ENCODE peak calls at places on chromosomes 2 and 18, in five cellular contexts. One of them, this sample, is unnamed.

GRCh38 chr2:168212866-168213265 is 34.5 kb downstream of the STK39 start:
- DNase-seq in WERI-Rb-1: no peak
- DNase-seq in RKO: peak
- DNase-seq in posterior cingulate gyrus: no peak
- DNase-seq in NCI-H1694: no peak
- DNase-seq in this sample: no peak

GRCh38 chr2:163592954-163593622 is 142.7 kb downstream of the FIGN start:
- DNase-seq in NCI-H1694: no peak
- DNase-seq in RKO: no peak
- DNase-seq in posterior cingulate gyrus: no peak
- DNase-seq in WERI-Rb-1: no peak
- DNase-seq in this sample: no peak

GRCh38 chr2:120869659-120870466 is 134.2 kb downstream of the GLI2 start:
- DNase-seq in WERI-Rb-1: no peak
- DNase-seq in posterior cingulate gyrus: peak
- DNase-seq in RKO: no peak
- DNase-seq in NCI-H1694: no peak
- DNase-seq in this sample: no peak

GRCh38 chr2:143758629-143759330 is 629.6 kb downstream of the ARHGAP15 start:
- DNase-seq in RKO: no peak
- DNase-seq in posterior cingulate gyrus: no peak
- DNase-seq in WERI-Rb-1: no peak
- DNase-seq in NCI-H1694: no peak
- DNase-seq in this sample: no peak

GRCh38 chr18:62663731-62664336 is 51.5 kb upstream of the PHLPP1 start:
- DNase-seq in posterior cingulate gyrus: no peak
- DNase-seq in WERI-Rb-1: no peak
- DNase-seq in RKO: no peak
- DNase-seq in NCI-H1694: no peak
- DNase-seq in this sample: no peak

GRCh38 chr2:26978061-26978596 is 7.7 kb downstream of the MAPRE3 start:
- DNase-seq in RKO: no peak
- DNase-seq in posterior cingulate gyrus: no peak
- DNase-seq in WERI-Rb-1: no peak
- DNase-seq in NCI-H1694: no peak
- DNase-seq in this sample: no peak

GRCh38 chr2:227862227-227862740 is 9.1 kb upstream of the DAW1 start:
- DNase-seq in posterior cingulate gyrus: no peak
- DNase-seq in RKO: peak
- DNase-seq in NCI-H1694: peak
- DNase-seq in WERI-Rb-1: no peak
- DNase-seq in this sample: peak

GRCh38 chr2:11866358-11867335 is 120.2 kb downstream of the LPIN1 start:
- DNase-seq in WERI-Rb-1: no peak
- DNase-seq in posterior cingulate gyrus: no peak
- DNase-seq in RKO: no peak
- DNase-seq in NCI-H1694: no peak
- DNase-seq in this sample: no peak

GRCh38 chr2:238801791-238802190 is 46.1 kb upstream of the TWIST2 start:
- DNase-seq in posterior cingulate gyrus: no peak
- DNase-seq in WERI-Rb-1: no peak
- DNase-seq in RKO: no peak
- DNase-seq in NCI-H1694: no peak
- DNase-seq in this sample: no peak

GRCh38 chr2:145114726-145115125 is 594.8 kb upstream of the ZEB2 start:
- DNase-seq in WERI-Rb-1: no peak
- DNase-seq in RKO: no peak
- DNase-seq in NCI-H1694: no peak
- DNase-seq in posterior cingulate gyrus: no peak
- DNase-seq in this sample: no peak

GRCh38 chr2:145759228-145759940 is 1239.5 kb upstream of the ZEB2 start:
- DNase-seq in posterior cingulate gyrus: no peak
- DNase-seq in NCI-H1694: no peak
- DNase-seq in WERI-Rb-1: no peak
- DNase-seq in RKO: no peak
- DNase-seq in this sample: no peak

GRCh38 chr2:206079699-206080465 is 6.1 kb downstream of the INO80D start:
- DNase-seq in NCI-H1694: no peak
- DNase-seq in WERI-Rb-1: no peak
- DNase-seq in RKO: no peak
- DNase-seq in posterior cingulate gyrus: no peak
- DNase-seq in this sample: no peak

GRCh38 chr2:64876137-64876647 is 113.0 kb upstream of the SLC1A4 start:
- DNase-seq in posterior cingulate gyrus: peak
- DNase-seq in NCI-H1694: peak
- DNase-seq in WERI-Rb-1: peak
- DNase-seq in RKO: no peak
- DNase-seq in this sample: peak

GRCh38 chr2:45909677-45910191 is 258.3 kb downstream of the PRKCE start:
- DNase-seq in RKO: no peak
- DNase-seq in NCI-H1694: no peak
- DNase-seq in posterior cingulate gyrus: no peak
- DNase-seq in WERI-Rb-1: no peak
- DNase-seq in this sample: no peak

GRCh38 chr2:207875473-207876212 is 105.9 kb upstream of the FZD5 start:
- DNase-seq in posterior cingulate gyrus: no peak
- DNase-seq in WERI-Rb-1: no peak
- DNase-seq in RKO: no peak
- DNase-seq in NCI-H1694: no peak
- DNase-seq in this sample: no peak

GRCh38 chr2:241363316-241363879 is 7.3 kb downstream of the FARP2 start:
- DNase-seq in WERI-Rb-1: no peak
- DNase-seq in posterior cingulate gyrus: no peak
- DNase-seq in RKO: no peak
- DNase-seq in NCI-H1694: no peak
- DNase-seq in this sample: no peak

GRCh38 chr18:67282796-67283195 is 233.7 kb downstream of the DSEL start:
- DNase-seq in WERI-Rb-1: no peak
- DNase-seq in RKO: no peak
- DNase-seq in NCI-H1694: no peak
- DNase-seq in posterior cingulate gyrus: no peak
- DNase-seq in this sample: no peak

GRCh38 chr2:230660294-230661060 is 52.2 kb upstream of the CAB39 start:
- DNase-seq in posterior cingulate gyrus: no peak
- DNase-seq in NCI-H1694: no peak
- DNase-seq in WERI-Rb-1: no peak
- DNase-seq in RKO: no peak
- DNase-seq in this sample: no peak

GRCh38 chr18:8695932-8696510 is 9.3 kb upstream of the MTCL1 start:
- DNase-seq in posterior cingulate gyrus: no peak
- DNase-seq in RKO: no peak
- DNase-seq in NCI-H1694: no peak
- DNase-seq in WERI-Rb-1: no peak
- DNase-seq in this sample: no peak

GRCh38 chr2:78056976-78057375 is 534.8 kb upstream of the LRRTM4 start:
- DNase-seq in RKO: no peak
- DNase-seq in posterior cingulate gyrus: no peak
- DNase-seq in NCI-H1694: no peak
- DNase-seq in WERI-Rb-1: no peak
- DNase-seq in this sample: no peak

GRCh38 chr2:176172007-176172747 is 15.1 kb downstream of the HOXD3 start:
- DNase-seq in WERI-Rb-1: no peak
- DNase-seq in posterior cingulate gyrus: no peak
- DNase-seq in RKO: no peak
- DNase-seq in NCI-H1694: no peak
- DNase-seq in this sample: no peak

GRCh38 chr2:16071039-16071864 is 130.9 kb downstream of the MYCN start:
- DNase-seq in WERI-Rb-1: no peak
- DNase-seq in NCI-H1694: no peak
- DNase-seq in RKO: no peak
- DNase-seq in posterior cingulate gyrus: no peak
- DNase-seq in this sample: no peak

GRCh38 chr18:79756826-79757225 is 40.9 kb upstream of the KCNG2 start:
- DNase-seq in NCI-H1694: no peak
- DNase-seq in posterior cingulate gyrus: peak
- DNase-seq in WERI-Rb-1: no peak
- DNase-seq in RKO: no peak
- DNase-seq in this sample: no peak

GRCh38 chr2:71831208-71831577 is 316.5 kb downstream of the CYP26B1 start:
- DNase-seq in WERI-Rb-1: no peak
- DNase-seq in posterior cingulate gyrus: peak
- DNase-seq in RKO: no peak
- DNase-seq in NCI-H1694: no peak
- DNase-seq in this sample: peak

GRCh38 chr18:66694857-66695256 is 91.0 kb upstream of the CDH19 start:
- DNase-seq in WERI-Rb-1: no peak
- DNase-seq in RKO: no peak
- DNase-seq in posterior cingulate gyrus: no peak
- DNase-seq in NCI-H1694: no peak
- DNase-seq in this sample: no peak

GRCh38 chr2:159272166-159272565 is 14.3 kb downstream of the WDSUB1 start:
- DNase-seq in posterior cingulate gyrus: no peak
- DNase-seq in RKO: no peak
- DNase-seq in NCI-H1694: no peak
- DNase-seq in WERI-Rb-1: no peak
- DNase-seq in this sample: no peak

GRCh38 chr2:205198130-205198505 is 484.2 kb upstream of the NRP2 start:
- DNase-seq in WERI-Rb-1: no peak
- DNase-seq in posterior cingulate gyrus: no peak
- DNase-seq in NCI-H1694: no peak
- DNase-seq in RKO: peak
- DNase-seq in this sample: peak

GRCh38 chr2:12488365-12488972 is 228.3 kb upstream of the TRIB2 start:
- DNase-seq in NCI-H1694: no peak
- DNase-seq in RKO: no peak
- DNase-seq in posterior cingulate gyrus: no peak
- DNase-seq in WERI-Rb-1: no peak
- DNase-seq in this sample: no peak

This sample was measured in NCI-H446.